ENCODE peak calls at places on chromosome 22, in ten cellular contexts. P is activated CD4-positive, alpha-beta T cell treated with anti-CD3 and anti-CD28 coated beads for 24 hours; I is gastrocnemius medialis; A is left cardiac atrium; V is GM04503; E is GM12864; M is activated CD4-positive, CD25-positive, alpha-beta regulatory T cell; G is pulmonary artery endothelial cell; F is GM12892; R is body of pancreas. S is an unnamed sample.

GRCh38 chr22:23313791-23314567 is 133.7 kb downstream of the BCR start:
- DNase-seq in F (peak; percentile 3), V (no peak), A (no peak), G (no peak), I (no peak), E (no peak), R (no peak), P (no peak), M (no peak), S (no peak)

GRCh38 chr22:39152024-39152510 is 413 bp downstream of the CBX7 start:
- DNase-seq in F (no peak), A (no peak), G (no peak), V (no peak), I (no peak), P (no peak), R (no peak), E (no peak), M (no peak), S (no peak)

GRCh38 chr22:23404689-23405365 is 175.3 kb downstream of the IGLL1 start:
- DNase-seq in V (no peak), A (no peak), R (peak; percentile 14), G (no peak), P (no peak), I (no peak), F (no peak), M (no peak), E (no peak), S (peak; percentile 76)

GRCh38 chr22:50696799-50697561 is 24.4 kb downstream of the SHANK3 start:
- DNase-seq in E (no peak), P (no peak), A (peak; percentile 31), V (no peak), G (no peak), R (no peak), M (no peak), I (no peak), F (no peak), S (peak; percentile 41)

GRCh38 chr22:24137595-24137994 is 43.7 kb upstream of the SUSD2 start:
- DNase-seq in G (no peak), R (no peak), E (no peak), F (no peak), P (no peak), A (no peak), V (peak; percentile 84), I (no peak), M (no peak), S (no peak)

GRCh38 chr22:24542641-24543040 is 12.3 kb downstream of the GUCD1 start:
- DNase-seq in M (no peak), I (peak; percentile 49), V (no peak), G (no peak), F (no peak), R (peak; percentile 63), P (no peak), A (no peak), E (no peak), S (no peak)

GRCh38 chr22:28887725-28888459 is 4.5 kb downstream of the ZNRF3 start:
- DNase-seq in R (no peak), V (no peak), I (no peak), E (no peak), M (no peak), A (no peak), F (no peak), P (no peak), G (no peak), S (no peak)

GRCh38 chr22:22616636-22617035 is 27.8 kb upstream of the GGTLC2 start:
- DNase-seq in I (no peak), F (no peak), G (no peak), M (no peak), P (no peak), V (no peak), R (peak; percentile 26), E (peak; percentile 45), A (no peak), S (no peak)

GRCh38 chr22:29226246-29226981 is 20.7 kb downstream of the EMID1 start:
- DNase-seq in I (no peak), M (no peak), E (no peak), P (no peak), F (no peak), R (no peak), A (no peak), V (no peak), G (no peak), S (no peak)

GRCh38 chr22:25161017-25161915 is 38.4 kb upstream of the CRYBB3 start:
- DNase-seq in I (no peak), G (no peak), A (no peak), F (no peak), P (no peak), V (no peak), R (no peak), M (no peak), E (no peak), S (no peak)

GRCh38 chr22:45006873-45007246 is 2.9 kb downstream of the PHF21B start:
- DNase-seq in A (peak; percentile 53), M (no peak), V (no peak), I (no peak), R (no peak), G (no peak), E (no peak), F (no peak), P (no peak), S (peak; percentile 80)

GRCh38 chr22:47294222-47294532 is 531.7 kb downstream of the TBC1D22A start:
- DNase-seq in I (no peak), V (peak; percentile 60), R (no peak), F (no peak), M (no peak), A (no peak), E (no peak), G (no peak), P (no peak), S (no peak)

GRCh38 chr22:36873614-36874308 is 13.0 kb downstream of the NCF4 start:
- DNase-seq in G (no peak), F (peak; percentile 62), V (peak; percentile 19), A (peak; percentile 39), M (no peak), I (no peak), P (no peak), E (peak; percentile 60), R (peak; percentile 73), S (peak; percentile 70)

GRCh38 chr22:23184764-23185113 is 4.4 kb downstream of the BCR start:
- DNase-seq in I (no peak), F (no peak), G (no peak), E (no peak), V (no peak), R (no peak), M (no peak), A (no peak), P (no peak), S (no peak)

GRCh38 chr22:23410411-23410810 is 169.7 kb downstream of the IGLL1 start:
- DNase-seq in F (no peak), V (no peak), P (no peak), A (no peak), M (no peak), G (no peak), E (no peak), I (no peak), R (no peak), S (no peak)

GRCh38 chr22:38467904-38468760 is at the start of gene KDELR3:
- DNase-seq in V (no peak), I (no peak), A (peak; percentile 84), F (peak; percentile 75), M (no peak), P (peak; percentile 57), G (no peak), R (peak; percentile 61), E (no peak), S (no peak)

GRCh38 chr22:44419429-44419828 is 78.6 kb downstream of the RTL6 start:
- DNase-seq in E (no peak), R (no peak), G (no peak), I (no peak), M (no peak), A (no peak), F (no peak), P (no peak), V (no peak), S (no peak)

GRCh38 chr22:45576730-45577464 is 74.2 kb downstream of the FBLN1 start:
- DNase-seq in V (no peak), P (no peak), I (no peak), R (no peak), M (no peak), F (no peak), A (no peak), E (no peak), G (no peak), S (no peak)

GRCh38 chr22:35446365-35446764 is 46.4 kb downstream of the MCM5 start:
- DNase-seq in P (no peak), A (no peak), F (no peak), V (peak; percentile 15), G (peak; percentile 20), I (no peak), R (no peak), M (no peak), E (peak; percentile 10), S (no peak)

GRCh38 chr22:43847376-43848289 is 14.7 kb downstream of the SULT4A1 start:
- DNase-seq in P (no peak), G (no peak), M (no peak), I (no peak), E (no peak), F (no peak), V (no peak), R (no peak), A (no peak), S (no peak)

S was measured in ELF-1.